ENCODE peak calls at places on chromosomes 3 and 15, in eight cellular contexts. One of them, this sample, is unnamed.

GRCh38 chr15:39028069-39028468 is 463.5 kb upstream of the RASGRP1 start:
- DNase-seq in ovary: no peak
- DNase-seq in neural progenitor cell: no peak
- DNase-seq in body of pancreas: peak
- DNase-seq in stomach: no peak
- DNase-seq in psoas muscle: peak
- DNase-seq in upper lobe of left lung: no peak
- DNase-seq in astrocyte of the cerebellum: peak
- DNase-seq in this sample: peak

GRCh38 chr15:55289573-55290360 is at the start of gene RAB27A:
- DNase-seq in ovary: peak
- DNase-seq in neural progenitor cell: peak
- DNase-seq in body of pancreas: peak
- DNase-seq in stomach: peak
- DNase-seq in psoas muscle: peak
- DNase-seq in upper lobe of left lung: peak
- DNase-seq in astrocyte of the cerebellum: no peak
- DNase-seq in this sample: no peak

GRCh38 chr3:176362191-176362731 is 835.0 kb downstream of the TBL1XR1 start:
- DNase-seq in ovary: no peak
- DNase-seq in neural progenitor cell: peak
- DNase-seq in body of pancreas: no peak
- DNase-seq in stomach: no peak
- DNase-seq in psoas muscle: peak
- DNase-seq in upper lobe of left lung: peak
- DNase-seq in astrocyte of the cerebellum: no peak
- DNase-seq in this sample: no peak

GRCh38 chr3:48473617-48473952 is 27.0 kb downstream of the ATRIP start:
- DNase-seq in ovary: no peak
- DNase-seq in neural progenitor cell: no peak
- DNase-seq in body of pancreas: no peak
- DNase-seq in stomach: no peak
- DNase-seq in psoas muscle: no peak
- DNase-seq in upper lobe of left lung: no peak
- DNase-seq in astrocyte of the cerebellum: no peak
- DNase-seq in this sample: no peak

GRCh38 chr3:126569390-126569975 is 10.8 kb upstream of the C3orf22 start:
- DNase-seq in ovary: no peak
- DNase-seq in neural progenitor cell: no peak
- DNase-seq in body of pancreas: no peak
- DNase-seq in stomach: no peak
- DNase-seq in psoas muscle: peak
- DNase-seq in upper lobe of left lung: no peak
- DNase-seq in astrocyte of the cerebellum: no peak
- DNase-seq in this sample: no peak

GRCh38 chr15:36844453-36845094 is 255.8 kb downstream of the MEIS2 start:
- DNase-seq in ovary: no peak
- DNase-seq in neural progenitor cell: peak
- DNase-seq in body of pancreas: no peak
- DNase-seq in stomach: no peak
- DNase-seq in psoas muscle: no peak
- DNase-seq in upper lobe of left lung: no peak
- DNase-seq in astrocyte of the cerebellum: peak
- DNase-seq in this sample: no peak

GRCh38 chr3:66425032-66425431 is 75.8 kb downstream of the LRIG1 start:
- DNase-seq in ovary: peak
- DNase-seq in neural progenitor cell: no peak
- DNase-seq in body of pancreas: peak
- DNase-seq in stomach: no peak
- DNase-seq in psoas muscle: peak
- DNase-seq in upper lobe of left lung: no peak
- DNase-seq in astrocyte of the cerebellum: no peak
- DNase-seq in this sample: no peak

GRCh38 chr3:152508705-152509104 is 240.0 kb downstream of the MBNL1 start:
- DNase-seq in ovary: no peak
- DNase-seq in neural progenitor cell: no peak
- DNase-seq in body of pancreas: no peak
- DNase-seq in stomach: no peak
- DNase-seq in psoas muscle: no peak
- DNase-seq in upper lobe of left lung: no peak
- DNase-seq in astrocyte of the cerebellum: no peak
- DNase-seq in this sample: peak

GRCh38 chr3:37032961-37033360 is 39.6 kb downstream of the MLH1 start:
- DNase-seq in ovary: peak
- DNase-seq in neural progenitor cell: no peak
- DNase-seq in body of pancreas: peak
- DNase-seq in stomach: no peak
- DNase-seq in psoas muscle: no peak
- DNase-seq in upper lobe of left lung: peak
- DNase-seq in astrocyte of the cerebellum: no peak
- DNase-seq in this sample: no peak

GRCh38 chr3:126516152-126516935 is 1.2 kb downstream of the UROC1 start:
- DNase-seq in ovary: peak
- DNase-seq in neural progenitor cell: no peak
- DNase-seq in body of pancreas: no peak
- DNase-seq in stomach: no peak
- DNase-seq in psoas muscle: peak
- DNase-seq in upper lobe of left lung: no peak
- DNase-seq in astrocyte of the cerebellum: no peak
- DNase-seq in this sample: no peak

GRCh38 chr3:195438371-195438770 is 4.4 kb downstream of the ACAP2 start:
- DNase-seq in ovary: no peak
- DNase-seq in neural progenitor cell: no peak
- DNase-seq in body of pancreas: no peak
- DNase-seq in stomach: no peak
- DNase-seq in psoas muscle: no peak
- DNase-seq in upper lobe of left lung: no peak
- DNase-seq in astrocyte of the cerebellum: no peak
- DNase-seq in this sample: no peak

GRCh38 chr3:28104896-28105554 is 136.4 kb upstream of the CMC1 start:
- DNase-seq in ovary: no peak
- DNase-seq in neural progenitor cell: no peak
- DNase-seq in body of pancreas: no peak
- DNase-seq in stomach: no peak
- DNase-seq in psoas muscle: no peak
- DNase-seq in upper lobe of left lung: no peak
- DNase-seq in astrocyte of the cerebellum: no peak
- DNase-seq in this sample: no peak

DNA sequence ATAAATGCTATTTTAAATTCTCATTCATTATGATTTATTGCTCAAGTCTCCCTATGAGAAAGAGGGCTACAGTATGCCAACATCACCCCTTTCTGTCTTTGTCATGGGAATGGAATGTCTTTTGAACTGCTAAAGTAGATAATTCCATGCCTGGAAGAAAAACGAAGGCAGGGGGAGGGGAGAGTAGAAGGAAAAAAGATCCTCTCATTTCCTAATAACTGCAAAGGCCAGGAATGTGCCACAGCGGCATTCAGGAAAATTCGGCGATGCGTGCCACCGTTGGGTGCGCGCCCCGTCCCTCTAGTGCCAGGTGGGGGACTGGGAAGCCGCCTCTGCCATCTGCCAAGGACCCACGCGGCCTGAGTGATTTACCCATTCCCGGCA is 54.7 kb downstream of the CPN2 start:
- DNase-seq in ovary: no peak
- DNase-seq in neural progenitor cell: peak
- DNase-seq in body of pancreas: peak
- DNase-seq in stomach: no peak
- DNase-seq in psoas muscle: no peak
- DNase-seq in upper lobe of left lung: peak
- DNase-seq in astrocyte of the cerebellum: peak
- DNase-seq in this sample: no peak
- H3K4me3 ChIP-seq in ovary: peak
- H3K4me3 ChIP-seq in neural progenitor cell: peak
- H3K4me3 ChIP-seq in body of pancreas: no peak
- H3K4me3 ChIP-seq in stomach: peak
- H3K4me3 ChIP-seq in psoas muscle: peak
- H3K4me3 ChIP-seq in upper lobe of left lung: no peak
- H3K4me3 ChIP-seq in astrocyte of the cerebellum: peak
- H3K4me3 ChIP-seq in this sample: peak

GRCh38 chr3:154327871-154328270 is 3.6 kb upstream of the DHX36 start:
- DNase-seq in ovary: no peak
- DNase-seq in neural progenitor cell: no peak
- DNase-seq in body of pancreas: no peak
- DNase-seq in stomach: no peak
- DNase-seq in psoas muscle: no peak
- DNase-seq in upper lobe of left lung: no peak
- DNase-seq in astrocyte of the cerebellum: no peak
- DNase-seq in this sample: no peak

GRCh38 chr3:154324919-154325318 is 632 bp upstream of the DHX36 start:
- DNase-seq in ovary: no peak
- DNase-seq in neural progenitor cell: peak
- DNase-seq in body of pancreas: no peak
- DNase-seq in stomach: no peak
- DNase-seq in psoas muscle: no peak
- DNase-seq in upper lobe of left lung: no peak
- DNase-seq in astrocyte of the cerebellum: no peak
- DNase-seq in this sample: no peak

DNA sequence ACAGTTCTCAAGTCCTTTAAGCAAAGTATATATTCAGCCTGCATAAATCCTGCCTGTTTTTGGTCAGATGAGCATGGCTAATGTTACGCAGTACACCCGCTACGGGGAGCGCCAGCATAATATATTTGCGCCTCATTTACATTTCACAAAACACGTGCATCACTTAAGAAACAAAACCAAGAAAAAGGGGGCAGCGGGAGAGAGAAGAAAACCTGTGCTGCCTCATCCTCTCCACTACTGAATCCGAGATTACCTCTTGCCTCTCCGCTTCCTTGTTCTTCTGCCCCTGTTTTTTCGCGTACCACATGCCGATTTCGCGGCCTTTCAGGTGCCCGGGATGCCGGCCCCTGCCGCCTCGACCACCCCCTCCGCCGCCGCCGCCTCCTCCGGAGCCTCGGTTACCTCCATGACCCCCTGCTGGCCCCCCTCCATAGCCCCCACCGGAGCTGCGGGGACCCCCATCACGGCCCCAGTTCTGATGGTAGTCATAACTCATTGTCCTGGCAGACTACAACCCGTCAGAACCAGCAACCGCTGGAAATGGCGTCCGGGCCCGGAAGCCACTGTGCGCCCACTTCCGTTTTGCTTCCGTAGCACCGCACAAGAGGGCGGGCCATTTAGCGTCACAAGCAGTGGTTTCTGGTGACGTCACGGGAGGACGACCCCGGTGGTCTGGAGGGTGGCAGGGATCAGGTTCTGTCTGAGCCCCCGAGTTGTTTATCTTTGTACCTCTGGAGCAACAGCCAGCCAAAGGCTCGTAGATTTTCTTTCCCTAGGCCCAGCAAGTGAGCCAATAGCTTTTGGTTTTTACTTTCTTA is at the start of gene DHX36:
- DNase-seq in ovary: peak
- DNase-seq in neural progenitor cell: peak
- DNase-seq in body of pancreas: peak
- DNase-seq in stomach: peak
- DNase-seq in psoas muscle: peak
- DNase-seq in upper lobe of left lung: peak
- DNase-seq in astrocyte of the cerebellum: peak
- DNase-seq in this sample: peak
- TF ChIP-seq CTCF in ovary: no peak
- TF ChIP-seq CTCF in neural progenitor cell: no peak
- TF ChIP-seq CTCF in body of pancreas: no peak
- TF ChIP-seq CTCF in stomach: no peak
- TF ChIP-seq CTCF in psoas muscle: no peak
- TF ChIP-seq CTCF in upper lobe of left lung: no peak
- TF ChIP-seq CTCF in astrocyte of the cerebellum: no peak
- TF ChIP-seq CTCF in this sample: no peak

DNA sequence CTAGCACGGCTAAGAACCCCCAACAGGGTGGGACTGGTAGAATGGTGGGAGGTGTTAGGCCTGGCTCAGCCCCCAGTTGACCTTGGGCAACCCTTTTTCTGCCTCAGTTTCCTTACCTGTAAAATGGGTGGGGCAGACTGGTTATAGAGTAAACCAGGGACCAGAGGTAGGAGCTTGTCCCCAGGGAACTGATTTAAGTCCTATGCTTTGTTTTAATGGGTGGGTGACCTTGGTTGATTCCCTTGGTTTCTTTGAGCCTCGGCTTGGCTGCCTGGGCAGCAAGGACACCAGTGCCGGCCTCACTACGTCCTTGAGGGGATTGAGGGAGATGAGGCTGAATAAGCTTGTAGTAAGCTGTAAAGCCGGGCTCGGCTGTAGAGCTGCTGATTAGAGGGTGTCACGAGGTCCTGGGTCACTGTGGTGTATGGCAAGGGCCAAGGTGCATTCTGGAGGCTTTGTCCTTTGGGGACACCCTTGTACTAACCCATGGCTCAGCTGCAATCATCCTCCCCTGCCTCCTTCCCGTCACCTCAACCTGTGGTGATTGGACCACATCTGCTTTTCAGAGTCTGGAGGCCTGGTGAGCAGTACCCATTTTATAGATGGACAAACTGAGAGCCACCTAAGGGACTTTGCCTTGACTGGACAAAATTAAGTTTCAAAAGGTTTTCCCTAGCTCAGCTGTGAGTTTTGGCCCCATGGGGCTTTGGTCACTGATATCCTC is 2.2 kb downstream of the SLC6A6 start:
- DNase-seq in ovary: no peak
- DNase-seq in neural progenitor cell: no peak
- DNase-seq in body of pancreas: no peak
- DNase-seq in stomach: peak
- DNase-seq in psoas muscle: no peak
- DNase-seq in upper lobe of left lung: no peak
- DNase-seq in astrocyte of the cerebellum: no peak
- DNase-seq in this sample: no peak
- H3K4me3 ChIP-seq in ovary: peak
- H3K4me3 ChIP-seq in neural progenitor cell: peak
- H3K4me3 ChIP-seq in body of pancreas: no peak
- H3K4me3 ChIP-seq in stomach: peak
- H3K4me3 ChIP-seq in psoas muscle: peak
- H3K4me3 ChIP-seq in upper lobe of left lung: no peak
- H3K4me3 ChIP-seq in astrocyte of the cerebellum: peak
- H3K4me3 ChIP-seq in this sample: peak

DNA sequence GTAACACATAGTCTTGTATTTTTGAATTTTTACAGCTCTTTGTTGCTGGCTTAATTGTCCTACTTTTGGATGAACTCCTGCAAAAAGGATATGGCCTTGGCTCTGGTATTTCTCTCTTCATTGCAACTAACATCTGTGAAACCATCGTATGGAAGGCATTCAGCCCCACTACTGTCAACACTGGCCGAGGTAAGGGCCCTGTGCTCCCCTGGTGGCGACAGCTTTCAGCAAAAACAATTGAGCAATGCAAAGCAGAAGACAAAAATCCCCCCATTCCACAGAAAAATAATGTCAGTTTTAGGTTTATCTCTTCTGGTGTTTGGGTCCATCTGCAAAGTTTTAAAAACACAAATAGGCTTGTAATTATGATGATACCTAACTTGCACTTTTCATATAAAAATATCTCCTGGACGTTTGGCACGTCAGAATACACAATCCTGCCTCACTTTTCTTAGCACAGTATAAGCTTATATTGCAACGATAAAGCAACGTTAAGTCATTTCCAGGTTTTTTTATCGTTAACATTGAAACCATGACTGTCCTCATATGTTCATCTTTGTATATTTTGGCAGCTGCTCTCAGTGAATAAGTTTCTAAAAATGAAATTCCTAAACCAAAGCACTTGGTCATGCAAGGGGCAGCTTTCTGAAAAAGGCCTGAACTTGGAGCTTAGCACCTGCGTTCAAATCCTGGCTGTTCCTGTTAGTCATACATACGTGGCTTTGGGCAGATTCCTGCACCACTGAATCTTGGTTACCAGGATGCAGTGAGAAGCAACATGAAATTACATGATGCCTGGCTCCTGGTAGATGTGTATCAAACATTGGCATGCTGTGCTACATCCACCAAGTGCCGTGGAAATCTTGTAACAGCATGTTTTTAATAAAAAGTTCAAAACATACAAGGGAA is 8.5 kb downstream of the SEC61A1 start:
- DNase-seq in ovary: no peak
- DNase-seq in neural progenitor cell: no peak
- DNase-seq in body of pancreas: no peak
- DNase-seq in stomach: no peak
- DNase-seq in psoas muscle: no peak
- DNase-seq in upper lobe of left lung: no peak
- DNase-seq in astrocyte of the cerebellum: peak
- DNase-seq in this sample: peak
- TF ChIP-seq CTCF in ovary: no peak
- TF ChIP-seq CTCF in neural progenitor cell: no peak
- TF ChIP-seq CTCF in body of pancreas: no peak
- TF ChIP-seq CTCF in stomach: no peak
- TF ChIP-seq CTCF in psoas muscle: no peak
- TF ChIP-seq CTCF in upper lobe of left lung: no peak
- TF ChIP-seq CTCF in astrocyte of the cerebellum: peak
- TF ChIP-seq CTCF in this sample: no peak

This sample was measured in HFF-Myc.